ENCODE peak calls at places on chromosomes 2 and 18, in ten cellular contexts. G is NCI-H1092; R is endothelial cell; V is stimulated activated CD4-positive, alpha-beta T cell treated with anti-CD3 and anti-CD28 coated beads, Interleukin-15, amount 100 ng/mL, for 1 hour; N is dorsolateral prefrontal cortex; Z is stimulated activated naive CD4-positive, alpha-beta T cell; I is stimulated activated CD8-positive, alpha-beta memory T cell treated with anti-CD3 and anti-CD28 coated beads, Interleukin-4, amount 100 ng/mL, for 1 hour; F is NCI-H2029; L is glutamatergic neuron; C is IMR-90. T is an unnamed sample.

GRCh38 chr18:63285332-63285731 is 34.2 kb downstream of the BCL2 start:
- DNase-seq in Z (no peak), I (no peak), V (no peak), C (no peak), G (no peak), F (no peak), L (no peak), N (no peak), R (no peak), T (no peak)

GRCh38 chr2:46067501-46068292 is 229.5 kb upstream of the EPAS1 start:
- DNase-seq in Z (no peak), F (no peak), C (peak), I (no peak), G (no peak), N (no peak), L (no peak), R (no peak), V (no peak), T (peak)

GRCh38 chr2:197939787-197940186 is 135.4 kb downstream of the PLCL1 start:
- DNase-seq in F (no peak), N (no peak), R (no peak), L (no peak), V (no peak), G (no peak), I (no peak), Z (no peak), C (no peak), T (no peak)

GRCh38 chr2:25323612-25324189 is 18.0 kb downstream of the DNMT3A start:
- DNase-seq in L (no peak), F (no peak), C (no peak), Z (no peak), N (no peak), R (no peak), V (no peak), G (no peak), I (no peak), T (peak)

GRCh38 chr2:192151848-192152247 is 42.9 kb downstream of the TMEFF2 start:
- DNase-seq in V (no peak), N (no peak), G (peak), Z (no peak), I (no peak), C (peak), R (no peak), F (peak), L (no peak), T (peak)

GRCh38 chr2:170696006-170696405 is 19.1 kb upstream of the SP5 start:
- DNase-seq in L (no peak), F (no peak), C (no peak), Z (no peak), N (no peak), V (no peak), I (no peak), R (no peak), G (no peak), T (no peak)

GRCh38 chr2:104254017-104254416 is 599.9 kb upstream of the POU3F3 start:
- DNase-seq in R (no peak), F (no peak), N (no peak), I (no peak), C (no peak), Z (no peak), V (no peak), G (no peak), L (no peak), T (no peak)

GRCh38 chr2:202035089-202035940 is 1.7 kb downstream of the FZD7 start:
- DNase-seq in F (no peak), L (peak), Z (no peak), V (peak), I (no peak), C (peak), N (no peak), G (no peak), R (peak), T (peak)

GRCh38 chr18:12944724-12945123 is 3.1 kb upstream of the SEH1L start:
- DNase-seq in F (no peak), L (no peak), I (no peak), Z (no peak), N (no peak), R (no peak), C (no peak), G (peak), V (no peak), T (no peak)

T was measured in mesenchymal stem cell.